ENCODE peak calls at places on chromosomes 4 and X, in five cellular contexts. K is Peyer's patch; U is effector memory CD4-positive, alpha-beta T cell; C is GM23338; M is adrenal gland. T is an unnamed sample. For H3K4me1, the result is how much of the 10 kb centered on the place peaks cover.

GRCh38 chr4:8355864-8356565 is 84.5 kb downstream of the ACOX3 start:
- DNase-seq in K (no peak), U (no peak), C (no peak), M (no peak), T (no peak)

GRCh38 chr4:5957091-5957490 is 61.1 kb downstream of the C4orf50 start:
- DNase-seq in K (no peak), U (no peak), C (no peak), M (no peak), T (no peak)

GRCh38 chr4:153676984-153677383 is 7.1 kb upstream of the TLR2 start:
- DNase-seq in K (no peak), U (no peak), C (no peak), M (no peak), T (no peak)

GRCh38 chrX:65677954-65678469 is 10.6 kb downstream of the MSN start:
- DNase-seq in K (no peak), U (no peak), C (no peak), M (peak), T (no peak)

GRCh38 chr4:107552306-107552705 is 167.7 kb downstream of the PAPSS1 start:
- DNase-seq in K (no peak), U (no peak), C (no peak), M (no peak), T (no peak)

GRCh38 chrX:34875204-34875603 is 67.4 kb upstream of the FAM47B start:
- DNase-seq in K (no peak), U (no peak), C (no peak), M (no peak), T (no peak)

GRCh38 chr4:36243355-36244256 is 708 bp downstream of the ARAP2 start:
- DNase-seq in K (peak), U (peak), C (peak), M (peak), T (peak)

GRCh38 chrX:39629001-39629400 is 468.8 kb downstream of the BCOR start:
- DNase-seq in K (no peak), U (no peak), C (no peak), M (no peak), T (no peak)

GRCh38 chr4:26105372-26105771 is 191.4 kb downstream of the SMIM20 start:
- DNase-seq in K (no peak), U (no peak), C (no peak), M (no peak), T (no peak)

GRCh38 chr4:124854968-124855367 is 142.4 kb upstream of the ANKRD50 start:
- DNase-seq in K (no peak), U (no peak), C (no peak), M (no peak), T (no peak)

GRCh38 chr4:11368701-11369115 is 60.0 kb downstream of the HS3ST1 start:
- DNase-seq in K (no peak), U (no peak), C (no peak), M (no peak), T (no peak)

GRCh38 chrX:74104356-74105065 is 199.5 kb upstream of the ZCCHC13 start:
- DNase-seq in K (no peak), U (no peak), C (no peak), M (no peak), T (no peak)

GRCh38 chr4:159229164-159229563 is 126.3 kb downstream of the RAPGEF2 start:
- DNase-seq in K (no peak), U (no peak), C (peak), M (no peak), T (no peak)

GRCh38 chr4:159232465-159233106 is 129.7 kb downstream of the RAPGEF2 start:
- DNase-seq in K (no peak), U (no peak), C (peak), M (no peak), T (no peak)

GRCh38 chr4:159227378-159227777 is 124.5 kb downstream of the RAPGEF2 start:
- DNase-seq in K (no peak), U (no peak), C (no peak), M (no peak), T (no peak)

GRCh38 chr4:159224412-159224811 is 121.5 kb downstream of the RAPGEF2 start:
- DNase-seq in K (no peak), U (no peak), C (peak), M (no peak), T (no peak)

GRCh38 chr4:159227984-159228383 is 125.1 kb downstream of the RAPGEF2 start:
- DNase-seq in K (peak), U (no peak), C (peak), M (peak), T (no peak)
- H3K4me3 ChIP-seq in K (peak), U (no peak), C (no peak), M (no peak), T (no peak)

GRCh38 chr4:37665347-37666009 is 20.7 kb downstream of the RELL1 start:
- DNase-seq in K (peak), U (no peak), C (no peak), M (no peak), T (no peak)
- H3K4me1 ChIP-seq in K (under half), U (under half), C (half or more), M (under half), T (under half)

GRCh38 chr4:51943221-51943620 is 76.9 kb downstream of the LRRC66 start:
- DNase-seq in K (no peak), U (no peak), C (no peak), M (no peak), T (no peak)

GRCh38 chr4:51942108-51942832 is 77.9 kb downstream of the LRRC66 start:
- DNase-seq in K (no peak), U (no peak), C (no peak), M (no peak), T (no peak)

DNA sequence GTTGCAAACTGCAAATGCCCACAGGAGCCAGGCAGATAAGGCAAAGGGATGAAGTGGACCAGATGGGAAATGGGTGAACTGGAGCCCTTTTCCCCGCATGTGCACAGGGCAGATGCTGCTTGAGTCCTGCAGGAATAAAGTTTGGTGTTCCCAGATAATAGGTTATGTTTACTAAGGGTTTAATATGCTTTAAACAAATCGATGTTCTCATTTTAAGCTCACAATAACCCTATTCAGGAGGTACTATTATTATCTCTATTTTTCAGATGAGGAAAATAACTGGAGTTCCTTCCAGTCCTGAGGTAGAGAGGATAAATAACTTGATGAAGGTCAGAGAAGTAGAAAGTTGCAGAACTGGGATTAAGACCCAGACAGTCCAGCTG is 77.3 kb downstream of the LRRC66 start:
- DNase-seq in K (no peak), U (no peak), C (no peak), M (no peak), T (no peak)
- H3K27ac ChIP-seq in K (no peak), U (no peak), C (no peak), M (no peak), T (no peak)

DNA sequence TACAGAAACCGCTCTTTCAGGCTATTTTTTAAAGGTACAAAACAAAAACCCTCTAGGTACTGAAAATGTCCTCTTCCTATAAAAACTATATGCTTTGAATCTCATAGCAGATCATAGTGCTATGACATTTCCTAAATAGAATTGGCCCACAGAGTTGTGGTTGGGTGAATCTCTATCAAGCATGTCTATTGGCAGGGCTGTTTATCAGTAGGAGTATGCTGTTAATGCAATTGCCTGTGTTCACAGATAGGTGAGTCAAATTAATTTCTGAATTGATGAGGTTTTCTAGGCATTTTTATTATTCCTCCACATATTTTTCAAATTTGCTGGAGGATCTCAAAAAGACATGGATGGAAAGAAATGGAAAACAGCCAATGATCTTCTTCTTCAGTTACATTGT is 73.9 kb downstream of the QRFPR start:
- DNase-seq in K (no peak), U (no peak), C (no peak), M (no peak), T (no peak)
- H3K4me3 ChIP-seq in K (no peak), U (no peak), C (no peak), M (no peak), T (no peak)

DNA sequence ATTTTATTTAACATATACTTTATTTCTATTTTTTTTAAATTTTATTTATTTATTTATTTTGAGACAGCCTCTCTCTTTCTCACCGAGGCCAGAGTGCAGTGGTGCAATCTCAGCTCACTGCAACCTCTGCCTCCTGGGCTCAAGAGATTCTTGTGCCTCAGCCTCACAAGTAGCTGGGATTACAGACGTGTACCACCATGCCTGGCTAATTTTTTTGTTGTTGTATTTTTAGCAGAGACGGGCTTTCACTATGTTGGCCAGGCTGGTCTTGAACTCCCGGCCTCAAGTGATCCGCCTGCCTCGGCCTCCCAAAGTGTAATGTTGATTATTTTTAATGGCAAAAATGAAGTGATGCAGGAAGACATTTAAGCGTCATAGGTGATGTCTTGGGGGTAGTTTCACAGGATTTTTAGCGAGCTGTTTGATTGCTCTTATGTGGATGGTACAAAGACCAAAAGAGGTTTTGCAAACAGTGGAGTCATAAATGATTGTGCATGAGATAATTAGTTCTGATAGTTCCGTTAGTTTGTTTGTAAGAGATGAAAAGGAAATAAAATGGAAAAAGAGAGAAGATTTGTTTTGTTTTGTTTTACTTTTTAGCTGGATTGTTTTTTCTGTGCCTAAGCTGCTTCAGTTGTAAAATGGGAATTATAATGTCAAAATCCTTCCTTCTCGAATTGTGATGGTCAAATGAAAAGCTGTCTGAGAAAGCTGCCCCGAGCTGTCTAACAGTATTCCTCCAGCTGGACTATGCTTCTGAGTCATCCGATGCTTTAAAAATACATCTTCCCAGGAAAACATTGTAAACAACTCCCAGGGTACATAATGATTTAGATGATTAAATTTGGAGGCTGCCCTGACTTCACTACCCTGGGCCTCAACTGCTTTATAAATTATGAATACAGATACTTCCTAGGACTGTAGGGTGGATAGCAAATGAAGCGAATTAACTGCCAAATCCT is 14.7 kb downstream of the RHOH start:
- DNase-seq in K (no peak), U (no peak), C (no peak), M (no peak), T (no peak)
- H3K4me1 ChIP-seq in K (under half), U (half or more), C (under half), M (under half), T (half or more)

DNA sequence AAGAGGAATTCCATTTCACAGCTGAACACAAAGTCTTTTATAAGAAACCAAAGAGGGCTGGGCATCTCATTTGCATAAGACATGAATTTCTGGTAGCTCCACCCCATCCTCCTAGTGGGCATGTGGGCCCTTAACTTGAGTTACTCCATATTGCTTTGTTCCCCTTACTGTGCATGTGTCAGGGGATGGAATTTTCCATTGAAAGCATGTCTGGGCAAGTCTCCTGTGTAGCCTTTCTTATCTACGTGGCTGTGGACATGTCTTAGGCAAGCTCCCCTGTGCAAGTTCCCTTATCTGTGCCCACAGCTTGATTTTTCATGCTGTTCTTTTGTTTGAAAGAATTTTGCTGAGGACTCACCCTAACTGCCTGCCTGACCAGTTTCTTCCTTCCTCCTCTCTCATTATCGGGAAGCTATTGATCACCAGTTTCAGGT is 123.5 kb upstream of the JADE1 start:
- DNase-seq in K (no peak), U (no peak), C (no peak), M (no peak), T (no peak)
- H3K27ac ChIP-seq in K (no peak), U (no peak), C (peak), M (no peak), T (no peak)

DNA sequence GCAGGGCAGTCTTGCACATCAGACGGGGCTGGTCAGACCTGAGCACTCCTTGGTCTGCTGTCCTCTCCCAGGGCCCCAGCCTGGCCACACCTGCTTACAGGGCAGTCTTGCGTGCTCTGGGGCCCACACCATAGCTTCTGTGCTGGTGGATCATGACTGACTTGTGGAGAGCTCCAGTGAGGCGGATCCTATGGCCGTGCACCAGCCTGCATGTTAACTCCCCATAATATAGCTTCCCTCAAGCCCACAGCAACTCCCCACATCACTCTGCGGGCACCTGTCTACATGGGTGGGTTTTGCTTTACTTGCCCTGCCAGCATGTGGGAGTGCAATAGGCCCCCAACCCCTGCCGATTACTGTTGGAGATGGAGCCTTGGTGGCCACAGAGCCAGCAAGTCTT is 8.2 kb upstream of the TMSB15B start:
- DNase-seq in K (no peak), U (no peak), C (no peak), M (no peak), T (no peak)
- H3K4me3 ChIP-seq in K (no peak), U (no peak), C (no peak), M (no peak), T (no peak)

GRCh38 chr4:156771171-156771837 is 200.3 kb downstream of the PDGFC start:
- DNase-seq in K (no peak), U (no peak), C (peak), M (peak), T (no peak)

GRCh38 chr4:156775803-156776202 is 195.8 kb downstream of the PDGFC start:
- DNase-seq in K (no peak), U (no peak), C (no peak), M (no peak), T (no peak)

GRCh38 chr4:156774422-156774821 is 197.2 kb downstream of the PDGFC start:
- DNase-seq in K (no peak), U (no peak), C (no peak), M (peak), T (no peak)

GRCh38 chr4:156778093-156778492 is 193.5 kb downstream of the PDGFC start:
- DNase-seq in K (no peak), U (no peak), C (no peak), M (no peak), T (no peak)

DNA sequence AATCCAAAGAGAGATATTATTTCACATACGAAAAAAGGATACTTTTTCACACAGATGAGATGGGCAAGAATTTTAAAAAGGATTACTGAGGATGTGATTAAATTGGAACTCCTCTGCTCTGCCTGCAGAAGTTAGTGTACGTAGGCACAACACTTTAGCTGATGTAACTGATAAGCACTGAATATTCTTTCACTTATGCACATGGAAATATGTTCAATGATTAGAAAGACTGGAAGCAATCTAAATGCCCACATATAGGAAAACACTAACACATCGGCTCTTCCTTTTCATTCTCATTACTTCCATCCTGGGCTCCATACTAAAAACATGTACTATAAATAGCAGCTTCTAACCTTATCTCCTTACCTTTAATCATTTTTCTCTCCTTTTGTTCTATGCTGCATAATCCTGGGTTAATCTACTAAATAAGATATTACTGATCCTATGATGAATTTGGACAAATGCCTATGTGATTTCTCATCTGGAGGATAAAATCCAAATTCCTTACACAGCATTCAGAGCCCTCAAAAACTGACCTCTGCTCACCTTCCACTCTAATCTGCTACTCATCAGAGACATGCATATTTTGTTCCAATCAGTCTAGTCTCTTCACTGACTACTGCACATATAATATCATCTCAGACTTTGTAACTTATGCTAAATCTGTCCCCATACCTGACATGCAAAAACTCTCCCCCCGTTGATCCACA is 197.8 kb downstream of the PDGFC start:
- DNase-seq in K (no peak), U (no peak), C (no peak), M (no peak), T (no peak)
- H3K4me1 ChIP-seq in K (under half), U (under half), C (under half), M (under half), T (under half)

GRCh38 chr4:79597266-79597665 is 189.2 kb upstream of the GK2 start:
- DNase-seq in K (no peak), U (no peak), C (no peak), M (no peak), T (no peak)
- H3K27ac ChIP-seq in K (no peak), U (no peak), C (no peak), M (no peak), T (no peak)

T was measured in naive thymus-derived CD4-positive, alpha-beta T cell.